ENCODE peak calls at places on chromosomes 11 and 22, in seven cellular contexts. F is GM23248, N is MM.1S, O is GM23338, T is OCI-LY7, C is PC-9, Y is SK-N-SH. V is an unnamed sample. For H3K9me2, the result is how much of the 10 kb centered on the place peaks cover.

GRCh38 chr11:21654091-21654490 is 538.8 kb upstream of the ANO5 start:
- DNase-seq in F (no peak), Y (no peak), T (no peak), N (no peak), O (no peak), C (no peak), V (no peak)

GRCh38 chr11:33471541-33471940 is 214.4 kb downstream of the HIPK3 start:
- DNase-seq in T (no peak), Y (no peak), C (no peak), F (peak), N (no peak), O (no peak), V (no peak)

GRCh38 chr22:47084226-47084625 is 321.8 kb downstream of the TBC1D22A start:
- DNase-seq in N (no peak), O (peak), T (no peak), F (no peak), Y (no peak), C (no peak), V (no peak)

GRCh38 chr22:20076627-20077172 is 3.3 kb upstream of the DGCR8 start:
- DNase-seq in C (no peak), Y (no peak), F (no peak), N (no peak), O (peak), T (no peak), V (no peak)

GRCh38 chr11:75270896-75271415 is 30.4 kb downstream of the TPBGL start:
- DNase-seq in C (no peak), Y (no peak), T (peak), O (peak), F (peak), N (peak), V (no peak)

GRCh38 chr11:116229581-116229980 is 543.2 kb downstream of the BUD13 start:
- DNase-seq in T (no peak), F (no peak), Y (no peak), O (no peak), N (no peak), C (no peak), V (no peak)

GRCh38 chr22:28637225-28637624 is 42.4 kb downstream of the TTC28 start:
- DNase-seq in O (no peak), C (no peak), N (no peak), Y (no peak), F (no peak), T (no peak), V (no peak)

GRCh38 chr22:22848364-22848866 is 39.2 kb upstream of the IGLL5 start:
- DNase-seq in C (peak), Y (peak), N (peak), T (peak), O (peak), F (peak), V (peak)

GRCh38 chr11:129319201-129319600 is 56.4 kb upstream of the BARX2 start:
- DNase-seq in O (no peak), F (no peak), C (no peak), N (no peak), T (no peak), Y (no peak), V (no peak)

DNA sequence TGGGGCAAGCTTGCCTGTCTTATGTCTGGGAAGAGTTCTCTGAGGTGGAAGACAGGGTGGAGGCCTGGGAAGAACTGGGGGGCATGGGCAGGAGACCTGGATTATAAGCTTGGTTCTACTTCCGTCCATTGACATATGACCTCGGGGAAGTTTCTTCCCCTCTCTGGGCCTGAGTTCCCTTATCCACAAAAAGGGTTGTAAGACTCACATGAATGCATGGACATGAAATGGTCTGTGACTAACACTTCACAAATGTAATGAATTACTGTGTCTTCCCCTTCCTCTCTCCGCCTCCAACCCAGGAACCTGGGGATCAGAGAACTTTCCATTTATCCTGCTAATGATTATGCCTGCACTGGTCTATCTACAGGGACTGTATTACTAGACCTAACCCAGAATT is 318.0 kb downstream of the MIAT start:
- DNase-seq in N (no peak), O (no peak), C (no peak), F (peak), Y (no peak), T (no peak), V (no peak)
- H3K4me3 ChIP-seq in N (no peak), O (no peak), C (no peak), F (no peak), Y (no peak), T (no peak), V (no peak)

GRCh38 chr22:49693848-49694247 is 133.8 kb downstream of the BRD1 start:
- DNase-seq in N (no peak), Y (no peak), C (no peak), T (no peak), F (no peak), O (no peak), V (no peak)
- H3K9me2 ChIP-seq in N (under half), Y (under half), C (under half), T (under half), F (under half), O (under half), V (under half)

GRCh38 chr11:118198370-118198769 is 21.9 kb upstream of the SCN2B start:
- DNase-seq in Y (peak), N (peak), T (peak), F (peak), C (no peak), O (peak), V (peak)
- H2AFZ ChIP-seq in Y (no peak), N (peak), T (peak), F (peak), C (peak), O (peak), V (peak)

GRCh38 chr22:50138036-50138435 is 32.5 kb upstream of the PANX2 start:
- DNase-seq in F (no peak), T (no peak), Y (no peak), N (no peak), C (no peak), O (no peak), V (no peak)
- H3K4me3 ChIP-seq in F (no peak), T (no peak), Y (no peak), N (no peak), C (no peak), O (no peak), V (no peak)

V was measured in hepatocyte.